ENCODE peak calls at places on chromosomes 6 and 20, in ten cellular contexts. I is iPS DF 19.7, X is astrocyte of the cerebellum, G is heart left ventricle, V is nephron progenitor cell, S is AG08396, C is hepatocyte, R is BE2C, P is fibroblast of mammary gland, D is RPMI8226. H is an unnamed sample.

GRCh38 chr20:47146703-47147102 is 209.8 kb downstream of the ZMYND8 start:
- DNase-seq in I (no peak), X (peak), G (no peak), V (no peak), S (peak), C (no peak), R (no peak), P (peak), D (no peak), H (peak)

GRCh38 chr20:2734899-2735298 is 42.3 kb downstream of the EBF4 start:
- DNase-seq in I (no peak), X (no peak), G (no peak), V (no peak), S (no peak), C (no peak), R (no peak), P (no peak), D (no peak), H (no peak)

GRCh38 chr20:58473818-58474425 is 41.3 kb downstream of the APCDD1L start:
- DNase-seq in I (no peak), X (no peak), G (no peak), V (no peak), S (no peak), C (no peak), R (no peak), P (no peak), D (no peak), H (no peak)

GRCh38 chr6:15527838-15528617 is 134.8 kb downstream of the DTNBP1 start:
- DNase-seq in I (no peak), X (no peak), G (no peak), V (no peak), S (peak), C (no peak), R (no peak), P (no peak), D (no peak), H (peak)

GRCh38 chr6:140480852-140481251 is 1106.4 kb upstream of the CITED2 start:
- DNase-seq in I (no peak), X (no peak), G (peak), V (no peak), S (peak), C (no peak), R (no peak), P (peak), D (peak), H (no peak)

GRCh38 chr6:38131527-38131965 is 312.0 kb downstream of the ZFAND3 start:
- DNase-seq in I (no peak), X (peak), G (no peak), V (no peak), S (peak), C (no peak), R (no peak), P (peak), D (no peak), H (peak)

GRCh38 chr20:63394069-63394468 is 32.9 kb upstream of the CHRNA4 start:
- DNase-seq in I (peak), X (no peak), G (no peak), V (peak), S (no peak), C (peak), R (no peak), P (no peak), D (peak), H (no peak)

GRCh38 chr6:30891816-30892553 is 7.7 kb downstream of the DDR1 start:
- DNase-seq in I (no peak), X (no peak), G (no peak), V (no peak), S (no peak), C (no peak), R (no peak), P (no peak), D (no peak), H (no peak)

GRCh38 chr20:7220755-7221154 is 453.3 kb downstream of the BMP2 start:
- DNase-seq in I (no peak), X (no peak), G (no peak), V (no peak), S (no peak), C (no peak), R (no peak), P (no peak), D (no peak), H (no peak)

GRCh38 chr6:122749451-122750050 is 30.0 kb upstream of the FABP7 start:
- DNase-seq in I (no peak), X (no peak), G (no peak), V (no peak), S (no peak), C (no peak), R (no peak), P (no peak), D (no peak), H (no peak)